ENCODE peak calls at places on chromosomes 7 and 10, in four cellular contexts. One of them, this sample, is unnamed.

GRCh38 chr10:122875843-122876492 is 3.4 kb downstream of the FAM24B start:
- DNase-seq in HepG2: no peak
- DNase-seq in K562: no peak
- DNase-seq in GM12878: no peak
- DNase-seq in this sample: no peak

GRCh38 chr10:6957851-6958250 is 377.8 kb upstream of the PRKCQ start:
- DNase-seq in HepG2: no peak
- DNase-seq in K562: no peak
- DNase-seq in GM12878: no peak
- DNase-seq in this sample: no peak

GRCh38 chr7:111138196-111138569 is 47.3 kb downstream of the LRRN3 start:
- DNase-seq in HepG2: no peak
- DNase-seq in K562: no peak
- DNase-seq in GM12878: peak
- DNase-seq in this sample: no peak

GRCh38 chr7:45003789-45004188 is 3.8 kb downstream of the CCM2 start:
- DNase-seq in HepG2: no peak
- DNase-seq in K562: no peak
- DNase-seq in GM12878: no peak
- DNase-seq in this sample: no peak

GRCh38 chr10:4154317-4154716 is 369.3 kb upstream of the KLF6 start:
- DNase-seq in HepG2: no peak
- DNase-seq in K562: no peak
- DNase-seq in GM12878: no peak
- DNase-seq in this sample: no peak

GRCh38 chr10:17673517-17674051 is 29.6 kb downstream of the STAM start:
- DNase-seq in HepG2: peak
- DNase-seq in K562: peak
- DNase-seq in GM12878: no peak
- DNase-seq in this sample: no peak

GRCh38 chr7:45147858-45148652 is 9.5 kb upstream of the RAMP3 start:
- DNase-seq in HepG2: no peak
- DNase-seq in K562: no peak
- DNase-seq in GM12878: no peak
- DNase-seq in this sample: no peak

GRCh38 chr10:80461208-80462183 is 7.4 kb downstream of the TSPAN14 start:
- DNase-seq in HepG2: no peak
- DNase-seq in K562: no peak
- DNase-seq in GM12878: no peak
- DNase-seq in this sample: no peak

GRCh38 chr7:142583424-142583823 is 165.8 kb upstream of the PRSS1 start:
- DNase-seq in HepG2: no peak
- DNase-seq in K562: no peak
- DNase-seq in GM12878: peak
- DNase-seq in this sample: no peak

GRCh38 chr10:114963908-114964307 is 25.9 kb downstream of the TRUB1 start:
- DNase-seq in HepG2: no peak
- DNase-seq in K562: no peak
- DNase-seq in GM12878: no peak
- DNase-seq in this sample: no peak

GRCh38 chr7:106032295-106032694 is 69.2 kb downstream of the CDHR3 start:
- DNase-seq in HepG2: no peak
- DNase-seq in K562: no peak
- DNase-seq in GM12878: no peak
- DNase-seq in this sample: no peak

GRCh38 chr7:155685070-155685790 is 40.8 kb downstream of the RBM33 start:
- DNase-seq in HepG2: no peak
- DNase-seq in K562: no peak
- DNase-seq in GM12878: no peak
- DNase-seq in this sample: no peak

GRCh38 chr10:75350791-75351190 is 50.8 kb downstream of the ZNF503 start:
- DNase-seq in HepG2: no peak
- DNase-seq in K562: no peak
- DNase-seq in GM12878: no peak
- DNase-seq in this sample: no peak

GRCh38 chr10:3102721-3103410 is 35.5 kb downstream of the PFKP start:
- DNase-seq in HepG2: peak
- DNase-seq in K562: no peak
- DNase-seq in GM12878: no peak
- DNase-seq in this sample: no peak

GRCh38 chr10:97498841-97499560 is at the start of gene UBTD1:
- DNase-seq in HepG2: peak
- DNase-seq in K562: peak
- DNase-seq in GM12878: no peak
- DNase-seq in this sample: peak

GRCh38 chr10:58438340-58438739 is 53.1 kb downstream of the TFAM start:
- DNase-seq in HepG2: no peak
- DNase-seq in K562: no peak
- DNase-seq in GM12878: no peak
- DNase-seq in this sample: no peak

GRCh38 chr7:70614237-70614984 is 517.5 kb upstream of the GALNT17 start:
- DNase-seq in HepG2: no peak
- DNase-seq in K562: no peak
- DNase-seq in GM12878: no peak
- DNase-seq in this sample: no peak

GRCh38 chr7:151143261-151144015 is 24.1 kb downstream of the GBX1 start:
- DNase-seq in HepG2: no peak
- DNase-seq in K562: no peak
- DNase-seq in GM12878: no peak
- DNase-seq in this sample: no peak

GRCh38 chr10:61589547-61590243 is 73.0 kb upstream of the CABCOCO1 start:
- DNase-seq in HepG2: no peak
- DNase-seq in K562: no peak
- DNase-seq in GM12878: no peak
- DNase-seq in this sample: no peak

GRCh38 chr7:112103246-112103645 is 103.0 kb downstream of the DOCK4 start:
- DNase-seq in HepG2: no peak
- DNase-seq in K562: no peak
- DNase-seq in GM12878: no peak
- DNase-seq in this sample: no peak

GRCh38 chr7:93828260-93828659 is 62.3 kb downstream of the TFPI2 start:
- DNase-seq in HepG2: no peak
- DNase-seq in K562: no peak
- DNase-seq in GM12878: no peak
- DNase-seq in this sample: no peak

GRCh38 chr10:132839061-132839460 is 53.1 kb upstream of the NKX6-2 start:
- DNase-seq in HepG2: no peak
- DNase-seq in K562: no peak
- DNase-seq in GM12878: no peak
- DNase-seq in this sample: no peak

GRCh38 chr7:36863901-36864701 is 139.8 kb upstream of the AOAH start:
- DNase-seq in HepG2: peak
- DNase-seq in K562: no peak
- DNase-seq in GM12878: no peak
- DNase-seq in this sample: no peak

GRCh38 chr10:125629758-125630376 is 53.1 kb downstream of the TEX36 start:
- DNase-seq in HepG2: peak
- DNase-seq in K562: peak
- DNase-seq in GM12878: no peak
- DNase-seq in this sample: peak

GRCh38 chr7:56218510-56218909 is 102.3 kb upstream of the NUPR2 start:
- DNase-seq in HepG2: no peak
- DNase-seq in K562: no peak
- DNase-seq in GM12878: no peak
- DNase-seq in this sample: no peak

GRCh38 chr10:54854389-54854788 is 53.4 kb upstream of the PCDH15 start:
- DNase-seq in HepG2: no peak
- DNase-seq in K562: no peak
- DNase-seq in GM12878: no peak
- DNase-seq in this sample: no peak

GRCh38 chr10:44680764-44681163 is 230.4 kb upstream of the TMEM72 start:
- DNase-seq in HepG2: no peak
- DNase-seq in K562: no peak
- DNase-seq in GM12878: no peak
- DNase-seq in this sample: no peak

GRCh38 chr10:30704016-30704600 is 74.6 kb upstream of the LYZL2 start:
- DNase-seq in HepG2: no peak
- DNase-seq in K562: no peak
- DNase-seq in GM12878: no peak
- DNase-seq in this sample: no peak

GRCh38 chr7:31114593-31115343 is 62.7 kb downstream of the ADCYAP1R1 start:
- DNase-seq in HepG2: no peak
- DNase-seq in K562: no peak
- DNase-seq in GM12878: no peak
- DNase-seq in this sample: peak

GRCh38 chr10:74846958-74847357 is 20.6 kb downstream of the KAT6B start:
- DNase-seq in HepG2: no peak
- DNase-seq in K562: no peak
- DNase-seq in GM12878: no peak
- DNase-seq in this sample: no peak

GRCh38 chr10:28217848-28218247 is 85.0 kb downstream of the MPP7 start:
- DNase-seq in HepG2: no peak
- DNase-seq in K562: no peak
- DNase-seq in GM12878: no peak
- DNase-seq in this sample: no peak

DNA sequence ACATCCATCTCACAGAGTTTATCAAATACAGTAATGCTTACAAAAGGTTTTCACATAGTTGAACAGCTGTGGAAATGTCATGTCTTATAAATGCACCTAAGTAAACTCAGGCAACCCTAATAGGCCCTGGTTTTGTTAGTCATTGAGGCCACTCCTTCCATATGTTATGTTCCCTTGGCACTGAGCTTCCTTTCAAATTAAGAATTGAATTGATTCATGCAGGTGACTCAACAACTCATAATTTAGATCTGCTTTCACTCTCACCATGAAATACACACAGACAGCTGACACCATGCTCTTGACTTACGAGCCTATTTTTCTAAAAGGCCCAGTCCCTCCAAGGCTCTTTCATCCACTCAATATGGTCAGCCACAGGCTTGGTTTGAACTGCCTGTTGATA is 476.9 kb downstream of the KCNMA1 start:
- DNase-seq in HepG2: no peak
- DNase-seq in K562: no peak
- DNase-seq in GM12878: no peak
- DNase-seq in this sample: no peak
- TF ChIP-seq FOXK2 in HepG2: no peak
- TF ChIP-seq FOXK2 in K562: no peak
- TF ChIP-seq FOXK2 in GM12878: no peak
- TF ChIP-seq FOXK2 in this sample: no peak

GRCh38 chr10:5293691-5294550 is 70.8 kb upstream of the UCN3 start:
- DNase-seq in HepG2: peak
- DNase-seq in K562: peak
- DNase-seq in GM12878: no peak
- DNase-seq in this sample: peak
- TF ChIP-seq FOXK2 in HepG2: no peak
- TF ChIP-seq FOXK2 in K562: no peak
- TF ChIP-seq FOXK2 in GM12878: no peak
- TF ChIP-seq FOXK2 in this sample: no peak

DNA sequence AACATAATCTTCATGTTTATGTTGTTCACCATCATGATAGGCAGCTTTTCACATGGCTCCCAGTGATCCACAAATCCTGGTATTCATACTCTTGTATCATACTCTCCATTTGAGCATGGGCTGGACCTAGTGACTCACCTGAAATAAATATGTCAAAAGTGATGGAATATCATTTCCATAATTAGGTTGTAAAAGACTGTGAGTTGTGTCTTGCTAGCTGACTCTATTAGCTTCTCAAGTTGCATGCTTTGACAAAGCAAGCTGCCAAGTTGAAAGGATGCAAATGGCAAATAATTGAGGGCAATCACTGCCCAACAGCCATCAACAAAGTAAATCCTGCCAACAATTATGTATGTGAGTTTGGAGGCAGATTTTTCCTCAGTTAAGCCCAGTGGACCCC is 300.4 kb downstream of the AHR start:
- DNase-seq in HepG2: no peak
- DNase-seq in K562: no peak
- DNase-seq in GM12878: no peak
- DNase-seq in this sample: no peak
- TF ChIP-seq FOXK2 in HepG2: no peak
- TF ChIP-seq FOXK2 in K562: no peak
- TF ChIP-seq FOXK2 in GM12878: no peak
- TF ChIP-seq FOXK2 in this sample: no peak

GRCh38 chr10:22321156-22321711 is 335 bp downstream of the BMI1 start:
- DNase-seq in HepG2: peak
- DNase-seq in K562: no peak
- DNase-seq in GM12878: no peak
- DNase-seq in this sample: peak
- TF ChIP-seq FOXK2 in HepG2: no peak
- TF ChIP-seq FOXK2 in K562: no peak
- TF ChIP-seq FOXK2 in GM12878: no peak
- TF ChIP-seq FOXK2 in this sample: no peak

DNA sequence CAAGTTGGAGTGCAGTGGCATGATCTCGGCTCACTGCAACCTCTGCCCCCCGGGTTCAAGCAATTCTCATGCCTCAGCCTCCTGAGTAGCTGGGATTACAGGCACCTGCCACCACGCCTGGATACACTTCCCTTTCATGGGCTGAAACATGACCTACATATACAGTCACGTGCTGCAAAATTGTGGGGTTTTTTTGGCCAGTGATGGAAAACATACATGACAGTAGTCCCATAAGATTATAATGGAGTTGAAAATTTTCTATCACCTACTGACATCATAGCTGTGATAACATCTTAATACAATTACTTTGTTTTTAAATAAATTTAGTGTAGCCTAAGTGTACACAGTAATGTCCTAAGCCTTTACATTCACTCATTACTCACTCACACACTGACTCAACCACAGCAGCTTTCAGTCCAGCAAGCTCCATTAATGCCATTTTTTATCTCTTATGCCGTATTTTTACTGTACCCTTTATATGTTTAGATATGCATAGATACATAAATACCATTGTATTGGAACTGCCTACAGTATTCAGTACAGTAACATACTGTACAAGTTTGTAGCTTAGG is 79.9 kb upstream of the TMEM196 start:
- DNase-seq in HepG2: no peak
- DNase-seq in K562: no peak
- DNase-seq in GM12878: no peak
- DNase-seq in this sample: no peak
- TF ChIP-seq FOXK2 in HepG2: no peak
- TF ChIP-seq FOXK2 in K562: no peak
- TF ChIP-seq FOXK2 in GM12878: no peak
- TF ChIP-seq FOXK2 in this sample: no peak

DNA sequence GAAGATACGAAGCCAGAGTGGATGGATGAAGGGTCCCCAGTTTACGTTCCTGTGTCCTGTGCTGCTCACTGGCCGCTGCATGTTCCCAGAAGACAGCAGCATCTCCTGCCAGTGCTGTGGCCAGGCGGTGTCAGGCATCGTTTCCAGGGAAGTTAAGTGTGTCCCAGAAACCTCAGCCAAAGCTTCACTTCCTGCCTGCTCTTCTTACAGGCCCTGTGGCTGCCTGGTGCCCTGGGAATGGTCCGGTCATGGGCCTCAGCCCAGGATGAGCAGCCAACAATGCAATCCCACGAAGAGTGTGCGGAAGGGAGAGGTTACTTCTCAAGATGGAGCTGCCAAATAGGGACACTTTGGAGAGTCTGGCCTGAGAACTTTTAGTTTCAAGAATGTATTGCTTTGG is 99.7 kb upstream of the TARP start:
- DNase-seq in HepG2: no peak
- DNase-seq in K562: no peak
- DNase-seq in GM12878: no peak
- DNase-seq in this sample: no peak
- TF ChIP-seq FOXK2 in HepG2: no peak
- TF ChIP-seq FOXK2 in K562: no peak
- TF ChIP-seq FOXK2 in GM12878: no peak
- TF ChIP-seq FOXK2 in this sample: no peak

This sample was measured in HEK293T.